ENCODE peak calls at places on chromosomes 13 and 19, in eight cellular contexts. M is IMR-90; S is Peyer's patch; Q is activated CD4-positive, alpha-beta memory T cell treated with anti-CD3 and anti-CD28 coated beads, Interleukin-2, amount 10 ng/mL, durations not matched to agents 7 days and 5 days; B is T-helper 9 cell; X is CD4-positive, CD25-positive, alpha-beta regulatory T cell; I is mucosa of gallbladder; C is T-cell. W is an unnamed sample.

GRCh38 chr19:4416268-4416667 is 13.8 kb downstream of the CHAF1A start:
- DNase-seq in B (no peak), M (no peak), Q (no peak), X (no peak), C (no peak), S (no peak), I (no peak), W (no peak)

GRCh38 chr13:110108348-110109139 is 198.4 kb downstream of the COL4A1 start:
- DNase-seq in S (no peak), I (peak; percentile 71), B (no peak), C (no peak), Q (no peak), M (peak; percentile 88), X (no peak), W (no peak)

GRCh38 chr19:35545855-35546381 is 492 bp downstream of the TMEM147 start:
- DNase-seq in C (peak; percentile 30), S (peak; percentile 66), Q (peak; percentile 62), M (no peak), X (no peak), B (peak; percentile 28), I (no peak), W (no peak)

GRCh38 chr19:44164327-44164672 is 600 bp upstream of the ZNF226 start:
- DNase-seq in Q (no peak), M (no peak), S (no peak), X (no peak), C (no peak), B (no peak), I (no peak), W (no peak)

GRCh38 chr19:33819875-33820781 is 23.5 kb downstream of the KCTD15 start:
- DNase-seq in M (peak; percentile 12), S (peak; percentile 80), Q (peak; percentile 89), C (peak; percentile 31), X (peak; percentile 12), I (peak; percentile 63), B (peak; percentile 52), W (peak; percentile 34)

GRCh38 chr19:1076951-1077350 is 10.0 kb downstream of the ARHGAP45 start:
- DNase-seq in M (no peak), X (peak; percentile 95), S (peak; percentile 84), Q (peak; percentile 96), B (peak; percentile 86), I (peak; percentile 75), C (peak; percentile 93), W (peak; percentile 81)

GRCh38 chr13:113034451-113035208 is 65.6 kb downstream of the MCF2L start:
- DNase-seq in C (no peak), S (no peak), B (no peak), I (peak; percentile 35), M (peak; percentile 56), Q (no peak), X (no peak), W (no peak)

GRCh38 chr13:44302948-44303575 is 70.6 kb upstream of the SERP2 start:
- DNase-seq in I (no peak), S (no peak), X (no peak), M (peak; percentile 50), Q (no peak), C (no peak), B (no peak), W (no peak)

GRCh38 chr13:30333601-30334000 is 26.2 kb upstream of the KATNAL1 start:
- DNase-seq in C (no peak), M (no peak), S (no peak), X (no peak), I (no peak), B (no peak), Q (no peak), W (no peak)

GRCh38 chr19:33477781-33478180 is 43.8 kb downstream of the PEPD start:
- DNase-seq in M (peak; percentile 21), C (no peak), B (no peak), Q (no peak), I (no peak), X (no peak), S (no peak), W (no peak)

GRCh38 chr19:36604656-36605100 is 435 bp upstream of the ZNF382 start:
- DNase-seq in M (peak; percentile 40), B (peak; percentile 78), Q (peak; percentile 87), X (peak; percentile 81), S (peak; percentile 59), C (peak; percentile 80), I (peak; percentile 71), W (peak; percentile 45)

GRCh38 chr19:3097442-3097871 is 3.3 kb downstream of the GNA11 start:
- DNase-seq in C (no peak), X (no peak), I (no peak), Q (no peak), S (peak; percentile 81), B (no peak), M (no peak), W (no peak)

GRCh38 chr19:35436477-35437141 is 11.4 kb upstream of the FFAR2 start:
- DNase-seq in S (peak; percentile 58), M (no peak), Q (peak; percentile 42), B (no peak), X (no peak), C (no peak), I (no peak), W (peak; percentile 61)

GRCh38 chr19:41908724-41909464 is 19.4 kb downstream of the ERFL start:
- DNase-seq in S (no peak), M (no peak), B (no peak), I (no peak), Q (no peak), X (no peak), C (no peak), W (no peak)

GRCh38 chr13:53250272-53250875 is 221.8 kb downstream of the OLFM4 start:
- DNase-seq in Q (no peak), M (peak; percentile 72), X (peak; percentile 21), I (peak; percentile 48), C (no peak), S (no peak), B (no peak), W (peak; percentile 63)

GRCh38 chr19:939439-939838 is 13.6 kb downstream of the ARID3A start:
- DNase-seq in M (no peak), C (no peak), X (no peak), B (no peak), Q (no peak), S (no peak), I (no peak), W (no peak)

GRCh38 chr13:110869805-110870706 is 44.8 kb downstream of the ANKRD10 start:
- DNase-seq in Q (peak; percentile 24), B (no peak), M (peak; percentile 100), I (peak; percentile 87), C (no peak), S (peak; percentile 62), X (no peak), W (no peak)

GRCh38 chr19:38648789-38649304 is 1.4 kb downstream of the ACTN4 start:
- DNase-seq in X (no peak), M (no peak), C (no peak), S (no peak), B (no peak), I (no peak), Q (no peak), W (no peak)

GRCh38 chr19:27772059-27772458 is 1440.9 kb downstream of the UQCRFS1 start:
- DNase-seq in S (no peak), I (no peak), M (no peak), Q (no peak), C (no peak), X (no peak), B (no peak), W (no peak)

GRCh38 chr13:51843529-51843928 is 1.4 kb downstream of the TMEM272 start:
- DNase-seq in Q (no peak), M (no peak), X (no peak), B (no peak), C (no peak), S (no peak), I (no peak), W (no peak)

GRCh38 chr13:108561152-108561551 is 68.3 kb upstream of the MYO16 start:
- DNase-seq in C (no peak), I (no peak), S (no peak), X (no peak), Q (no peak), B (no peak), M (no peak), W (no peak)

GRCh38 chr13:94305463-94305862 is 174.0 kb downstream of the DCT start:
- DNase-seq in M (peak; percentile 90), B (no peak), C (no peak), I (no peak), X (no peak), S (no peak), Q (no peak), W (no peak)

GRCh38 chr13:113635048-113635420 is 23.0 kb downstream of the ATP4B start:
- DNase-seq in B (no peak), M (no peak), S (peak; percentile 34), Q (no peak), I (no peak), X (no peak), C (no peak), W (no peak)

GRCh38 chr13:44305845-44306244 is 67.8 kb upstream of the SERP2 start:
- DNase-seq in I (no peak), C (no peak), Q (no peak), B (no peak), S (no peak), X (no peak), M (peak; percentile 67), W (no peak)

GRCh38 chr19:38702278-38702677 is 42.0 kb downstream of the CAPN12 start:
- DNase-seq in Q (no peak), B (no peak), C (no peak), I (no peak), M (no peak), X (no peak), S (no peak), W (no peak)

GRCh38 chr13:44854264-44855060 is 134.8 kb downstream of the NUFIP1 start:
- DNase-seq in X (no peak), M (peak; percentile 11), I (peak; percentile 28), Q (no peak), B (no peak), C (no peak), S (peak; percentile 74), W (no peak)

GRCh38 chr19:1761528-1762242 is 8.4 kb downstream of the ONECUT3 start:
- DNase-seq in C (no peak), M (no peak), I (no peak), S (no peak), B (no peak), Q (no peak), X (no peak), W (no peak)

GRCh38 chr13:97122381-97122996 is 99.6 kb upstream of the MBNL2 start:
- DNase-seq in Q (no peak), S (no peak), M (peak; percentile 73), X (no peak), I (peak; percentile 44), B (no peak), C (no peak), W (no peak)

GRCh38 chr13:67416047-67416925 is 186.2 kb upstream of the PCDH9 start:
- DNase-seq in M (peak; percentile 29), C (no peak), Q (no peak), X (no peak), I (no peak), B (no peak), S (no peak), W (no peak)

GRCh38 chr19:19822148-19822429 is 539 bp upstream of the ZNF506 start:
- DNase-seq in B (no peak), M (no peak), C (no peak), I (no peak), X (no peak), Q (peak; percentile 17), S (no peak), W (no peak)

GRCh38 chr13:49214917-49215376 is 5.2 kb upstream of the MLNR start:
- DNase-seq in M (peak; percentile 6), C (peak; percentile 17), S (peak; percentile 61), X (peak; percentile 41), B (peak; percentile 13), Q (peak; percentile 56), I (no peak), W (peak; percentile 63)

GRCh38 chr13:72545030-72545719 is 182.3 kb downstream of the MZT1 start:
- DNase-seq in M (no peak), C (no peak), B (no peak), X (no peak), I (no peak), Q (no peak), S (no peak), W (no peak)

GRCh38 chr13:77691871-77692270 is 5.6 kb upstream of the SLAIN1 start:
- DNase-seq in M (no peak), C (no peak), I (no peak), X (no peak), B (no peak), S (no peak), Q (no peak), W (no peak)

GRCh38 chr13:104314926-104315535 is 1248.8 kb upstream of the SLC10A2 start:
- DNase-seq in B (no peak), Q (no peak), I (no peak), C (no peak), X (no peak), S (no peak), M (peak; percentile 1), W (no peak)